ENCODE peak calls at places on chromosomes 13 and 19, in eight cellular contexts. V is activated gamma-delta T cell treated with anti-CD3 and anti-CD28 coated beads, Interleukin-2, amount 50 U/mL, for 16 hours; Q is AG04450; M is amygdala; K is left colon; A is stimulated activated CD8-positive, alpha-beta memory T cell treated with anti-CD3 and anti-CD28 coated beads, Interleukin-4, amount 100 ng/mL, for 1 hour; G is psoas muscle; U is NB4. L is an unnamed sample.

GRCh38 chr19:38838208-38838985 is 6.8 kb upstream of the ECH1 start:
- DNase-seq in K (no peak), V (no peak), Q (no peak), M (no peak), A (no peak), U (no peak), G (peak), L (no peak)

GRCh38 chr19:40611096-40611495 is 9.9 kb downstream of the LTBP4 start:
- DNase-seq in V (no peak), K (peak), A (no peak), U (no peak), M (no peak), G (no peak), Q (no peak), L (no peak)

GRCh38 chr13:49538404-49538803 is 42.7 kb downstream of the PHF11 start:
- DNase-seq in K (no peak), U (no peak), G (no peak), Q (no peak), M (no peak), A (no peak), V (no peak), L (no peak)

GRCh38 chr13:111363591-111363990 is 43.1 kb downstream of the TEX29 start:
- DNase-seq in K (no peak), G (no peak), U (no peak), V (no peak), A (no peak), M (no peak), Q (no peak), L (no peak)

GRCh38 chr13:62357887-62358645 is 942.4 kb upstream of the PCDH20 start:
- DNase-seq in V (no peak), G (no peak), K (no peak), Q (peak), U (peak), A (no peak), M (no peak), L (peak)

GRCh38 chr13:46556380-46556779 is 3.4 kb downstream of the LRCH1 start:
- DNase-seq in U (no peak), G (no peak), A (no peak), Q (no peak), V (no peak), M (no peak), K (no peak), L (no peak)

GRCh38 chr13:110944121-110944967 is 29.5 kb upstream of the ANKRD10 start:
- DNase-seq in M (no peak), K (no peak), V (no peak), G (peak), Q (peak), A (no peak), U (peak), L (peak)

GRCh38 chr19:12774588-12775555 is at the start of gene HOOK2:
- DNase-seq in Q (no peak), K (peak), V (no peak), M (no peak), A (no peak), U (no peak), G (no peak), L (no peak)

GRCh38 chr19:17528610-17529009 is 17.2 kb downstream of the PGLS start:
- DNase-seq in M (no peak), U (no peak), A (no peak), G (no peak), K (no peak), Q (no peak), V (no peak), L (no peak)

GRCh38 chr19:49881672-49882394 is 4.3 kb downstream of the TBC1D17 start:
- DNase-seq in V (no peak), K (peak), G (peak), A (no peak), U (no peak), Q (no peak), M (no peak), L (no peak)

GRCh38 chr13:28981530-28981929 is 161.4 kb downstream of the MTUS2 start:
- DNase-seq in U (no peak), G (no peak), A (no peak), K (no peak), V (no peak), Q (no peak), M (no peak), L (no peak)

GRCh38 chr19:4496304-4496703 is 22.0 kb downstream of the PLIN4 start:
- DNase-seq in K (no peak), M (no peak), Q (no peak), A (no peak), U (no peak), G (peak), V (no peak), L (no peak)

GRCh38 chr19:7665076-7665475 is 3.8 kb upstream of the RETN start:
- DNase-seq in A (no peak), G (no peak), U (no peak), Q (peak), V (no peak), M (no peak), K (no peak), L (peak)

GRCh38 chr19:18701250-18701608 is 17.7 kb downstream of the CRTC1 start:
- DNase-seq in Q (no peak), M (no peak), G (no peak), V (no peak), A (no peak), U (no peak), K (no peak), L (no peak)

GRCh38 chr13:25276748-25277147 is 10.5 kb downstream of the MTMR6 start:
- DNase-seq in K (no peak), U (no peak), G (no peak), V (no peak), M (no peak), Q (no peak), A (no peak), L (no peak)

GRCh38 chr13:73325351-73326214 is 266.8 kb downstream of the KLF5 start:
- DNase-seq in K (peak), M (no peak), G (no peak), V (no peak), U (no peak), Q (no peak), A (no peak), L (no peak)

GRCh38 chr19:33292595-33293254 is 9.6 kb downstream of the CEBPA start:
- DNase-seq in M (no peak), K (peak), V (no peak), G (peak), A (no peak), Q (no peak), U (peak), L (no peak)

GRCh38 chr19:55075366-55075998 is at the start of gene EPS8L1:
- DNase-seq in K (peak), V (no peak), Q (no peak), U (peak), A (no peak), M (no peak), G (no peak), L (no peak)

GRCh38 chr19:47430041-47430802 is 10.9 kb upstream of the MEIS3 start:
- DNase-seq in M (no peak), A (no peak), K (peak), V (no peak), U (peak), Q (no peak), G (no peak), L (no peak)

GRCh38 chr13:30077338-30077737 is 226.9 kb upstream of the UBL3 start:
- DNase-seq in M (no peak), Q (no peak), G (no peak), U (no peak), A (no peak), K (no peak), V (no peak), L (no peak)

GRCh38 chr19:19134687-19135158 is 3.6 kb downstream of the TMEM161A start:
- DNase-seq in G (peak), U (peak), Q (no peak), A (no peak), M (no peak), K (peak), V (peak), L (peak)

GRCh38 chr19:2983351-2984195 is 6.2 kb downstream of the TLE6 start:
- DNase-seq in Q (no peak), U (peak), K (no peak), A (no peak), G (peak), V (no peak), M (peak), L (no peak)

GRCh38 chr19:48480151-48480475 is 10.9 kb downstream of the CYTH2 start:
- DNase-seq in U (no peak), K (peak), M (peak), A (no peak), G (peak), Q (no peak), V (peak), L (no peak)

GRCh38 chr19:39004403-39004802 is 27.9 kb downstream of the FBXO27 start:
- DNase-seq in G (no peak), Q (no peak), V (no peak), K (no peak), M (no peak), A (no peak), U (no peak), L (no peak)

GRCh38 chr19:30226464-30227070 is 145.6 kb upstream of the ZNF536 start:
- DNase-seq in K (no peak), G (no peak), Q (no peak), U (no peak), V (no peak), M (no peak), A (no peak), L (no peak)

GRCh38 chr19:1407662-1408299 is 395 bp downstream of the DAZAP1 start:
- DNase-seq in A (no peak), K (no peak), G (peak), U (peak), M (no peak), Q (no peak), V (peak), L (no peak)

GRCh38 chr13:82480415-82480814 is 1401.9 kb downstream of the SLITRK1 start:
- DNase-seq in V (no peak), G (no peak), Q (no peak), K (no peak), U (peak), A (no peak), M (no peak), L (no peak)

GRCh38 chr13:73059460-73060250 is 850 bp downstream of the KLF5 start:
- DNase-seq in G (peak), Q (no peak), V (peak), M (peak), A (no peak), K (no peak), U (peak), L (no peak)